ENCODE peak calls at places on chromosomes 5 and 9, in seven cellular contexts. One of them, this sample, is unnamed.

GRCh38 chr5:174327317-174327864 is 281.9 kb downstream of the NSG2 start:
- DNase-seq in heart right ventricle: peak
- DNase-seq in CD4-positive, CD25-positive, alpha-beta regulatory T cell: peak
- DNase-seq in ovary: no peak
- DNase-seq in right cardiac atrium: peak
- DNase-seq in sigmoid colon: no peak
- DNase-seq in HepG2: peak
- DNase-seq in this sample: no peak

GRCh38 chr5:132238169-132238744 is 10.6 kb upstream of the P4HA2 start:
- DNase-seq in heart right ventricle: peak
- DNase-seq in CD4-positive, CD25-positive, alpha-beta regulatory T cell: peak
- DNase-seq in ovary: peak
- DNase-seq in right cardiac atrium: peak
- DNase-seq in sigmoid colon: peak
- DNase-seq in HepG2: peak
- DNase-seq in this sample: peak

GRCh38 chr9:126147186-126147585 is 179.4 kb upstream of the MVB12B start:
- DNase-seq in heart right ventricle: no peak
- DNase-seq in CD4-positive, CD25-positive, alpha-beta regulatory T cell: no peak
- DNase-seq in ovary: peak
- DNase-seq in right cardiac atrium: no peak
- DNase-seq in sigmoid colon: peak
- DNase-seq in HepG2: no peak
- DNase-seq in this sample: no peak

GRCh38 chr5:76477576-76477975 is 74.5 kb downstream of the IQGAP2 start:
- DNase-seq in heart right ventricle: no peak
- DNase-seq in CD4-positive, CD25-positive, alpha-beta regulatory T cell: no peak
- DNase-seq in ovary: no peak
- DNase-seq in right cardiac atrium: no peak
- DNase-seq in sigmoid colon: no peak
- DNase-seq in HepG2: no peak
- DNase-seq in this sample: no peak

GRCh38 chr5:110815916-110816605 is 77.3 kb downstream of the SLC25A46 start:
- DNase-seq in heart right ventricle: no peak
- DNase-seq in CD4-positive, CD25-positive, alpha-beta regulatory T cell: no peak
- DNase-seq in ovary: no peak
- DNase-seq in right cardiac atrium: no peak
- DNase-seq in sigmoid colon: no peak
- DNase-seq in HepG2: no peak
- DNase-seq in this sample: no peak

GRCh38 chr5:135310328-135310989 is 88.6 kb downstream of the MACROH2A1 start:
- DNase-seq in heart right ventricle: no peak
- DNase-seq in CD4-positive, CD25-positive, alpha-beta regulatory T cell: peak
- DNase-seq in ovary: no peak
- DNase-seq in right cardiac atrium: no peak
- DNase-seq in sigmoid colon: no peak
- DNase-seq in HepG2: no peak
- DNase-seq in this sample: peak

GRCh38 chr5:68534131-68534940 is 318.8 kb downstream of the PIK3R1 start:
- DNase-seq in heart right ventricle: no peak
- DNase-seq in CD4-positive, CD25-positive, alpha-beta regulatory T cell: no peak
- DNase-seq in ovary: peak
- DNase-seq in right cardiac atrium: peak
- DNase-seq in sigmoid colon: no peak
- DNase-seq in HepG2: peak
- DNase-seq in this sample: no peak

GRCh38 chr5:153031326-153031725 is 459.1 kb upstream of the GRIA1 start:
- DNase-seq in heart right ventricle: no peak
- DNase-seq in CD4-positive, CD25-positive, alpha-beta regulatory T cell: no peak
- DNase-seq in ovary: no peak
- DNase-seq in right cardiac atrium: no peak
- DNase-seq in sigmoid colon: no peak
- DNase-seq in HepG2: no peak
- DNase-seq in this sample: no peak

GRCh38 chr5:103706939-103707682 is 144.5 kb upstream of the NUDT12 start:
- DNase-seq in heart right ventricle: no peak
- DNase-seq in CD4-positive, CD25-positive, alpha-beta regulatory T cell: no peak
- DNase-seq in ovary: no peak
- DNase-seq in right cardiac atrium: no peak
- DNase-seq in sigmoid colon: no peak
- DNase-seq in HepG2: no peak
- DNase-seq in this sample: no peak

GRCh38 chr9:15146121-15146820 is 160.7 kb downstream of the TTC39B start:
- DNase-seq in heart right ventricle: no peak
- DNase-seq in CD4-positive, CD25-positive, alpha-beta regulatory T cell: no peak
- DNase-seq in ovary: no peak
- DNase-seq in right cardiac atrium: no peak
- DNase-seq in sigmoid colon: no peak
- DNase-seq in HepG2: no peak
- DNase-seq in this sample: no peak

GRCh38 chr9:15147471-15147870 is 159.5 kb downstream of the TTC39B start:
- DNase-seq in heart right ventricle: no peak
- DNase-seq in CD4-positive, CD25-positive, alpha-beta regulatory T cell: no peak
- DNase-seq in ovary: no peak
- DNase-seq in right cardiac atrium: no peak
- DNase-seq in sigmoid colon: no peak
- DNase-seq in HepG2: no peak
- DNase-seq in this sample: no peak

GRCh38 chr9:15144567-15145174 is 162.3 kb downstream of the TTC39B start:
- DNase-seq in heart right ventricle: no peak
- DNase-seq in CD4-positive, CD25-positive, alpha-beta regulatory T cell: no peak
- DNase-seq in ovary: no peak
- DNase-seq in right cardiac atrium: no peak
- DNase-seq in sigmoid colon: no peak
- DNase-seq in HepG2: no peak
- DNase-seq in this sample: no peak

GRCh38 chr9:15139467-15139866 is 167.5 kb downstream of the TTC39B start:
- DNase-seq in heart right ventricle: peak
- DNase-seq in CD4-positive, CD25-positive, alpha-beta regulatory T cell: no peak
- DNase-seq in ovary: no peak
- DNase-seq in right cardiac atrium: peak
- DNase-seq in sigmoid colon: no peak
- DNase-seq in HepG2: no peak
- DNase-seq in this sample: no peak

DNA sequence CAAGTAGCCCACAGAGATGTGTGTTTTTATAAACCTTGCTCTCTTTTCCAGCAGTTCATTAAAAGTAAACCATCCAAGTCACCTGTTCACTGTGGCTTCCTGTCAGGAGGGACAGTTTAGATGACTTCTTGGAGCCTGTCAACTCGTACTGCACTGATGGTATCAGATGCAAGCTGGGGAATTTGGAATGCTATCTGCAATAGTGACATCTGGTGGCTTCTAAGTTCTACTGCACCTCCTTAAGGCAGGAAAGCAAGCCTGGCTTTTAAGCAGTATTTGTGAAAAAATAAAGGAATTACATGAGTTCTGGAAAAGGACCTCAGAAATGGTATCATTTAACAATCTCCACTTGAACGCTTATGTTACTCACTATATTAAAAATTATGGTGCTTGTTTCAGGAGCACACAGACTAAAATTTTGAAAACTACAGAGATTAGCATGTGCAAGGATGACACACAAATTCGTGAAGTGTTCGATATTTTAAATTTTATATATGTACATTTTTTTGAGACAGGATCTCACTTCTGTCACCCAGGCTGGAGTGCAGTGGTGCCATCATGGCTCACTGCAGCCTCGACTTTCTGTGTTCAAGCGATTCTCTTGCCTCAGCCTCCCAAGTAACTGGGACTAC is 164.0 kb downstream of the TTC39B start:
- DNase-seq in heart right ventricle: no peak
- DNase-seq in CD4-positive, CD25-positive, alpha-beta regulatory T cell: peak
- DNase-seq in ovary: no peak
- DNase-seq in right cardiac atrium: no peak
- DNase-seq in sigmoid colon: no peak
- DNase-seq in HepG2: peak
- DNase-seq in this sample: no peak
- H3K4me3 ChIP-seq in heart right ventricle: no peak
- H3K4me3 ChIP-seq in CD4-positive, CD25-positive, alpha-beta regulatory T cell: no peak
- H3K4me3 ChIP-seq in ovary: no peak
- H3K4me3 ChIP-seq in right cardiac atrium: no peak
- H3K4me3 ChIP-seq in sigmoid colon: no peak
- H3K4me3 ChIP-seq in HepG2: no peak
- H3K4me3 ChIP-seq in this sample: no peak

GRCh38 chr5:1503301-1504243 is 20.2 kb downstream of the LPCAT1 start:
- DNase-seq in heart right ventricle: peak
- DNase-seq in CD4-positive, CD25-positive, alpha-beta regulatory T cell: peak
- DNase-seq in ovary: no peak
- DNase-seq in right cardiac atrium: peak
- DNase-seq in sigmoid colon: no peak
- DNase-seq in HepG2: no peak
- DNase-seq in this sample: no peak
- H3K4me3 ChIP-seq in heart right ventricle: no peak
- H3K4me3 ChIP-seq in CD4-positive, CD25-positive, alpha-beta regulatory T cell: no peak
- H3K4me3 ChIP-seq in ovary: no peak
- H3K4me3 ChIP-seq in right cardiac atrium: no peak
- H3K4me3 ChIP-seq in sigmoid colon: no peak
- H3K4me3 ChIP-seq in HepG2: no peak
- H3K4me3 ChIP-seq in this sample: no peak

GRCh38 chr5:149735066-149735465 is 5.0 kb downstream of the PPARGC1B start:
- DNase-seq in heart right ventricle: no peak
- DNase-seq in CD4-positive, CD25-positive, alpha-beta regulatory T cell: no peak
- DNase-seq in ovary: no peak
- DNase-seq in right cardiac atrium: no peak
- DNase-seq in sigmoid colon: no peak
- DNase-seq in HepG2: no peak
- DNase-seq in this sample: no peak

GRCh38 chr5:149732500-149733128 is 2.5 kb downstream of the PPARGC1B start:
- DNase-seq in heart right ventricle: peak
- DNase-seq in CD4-positive, CD25-positive, alpha-beta regulatory T cell: no peak
- DNase-seq in ovary: no peak
- DNase-seq in right cardiac atrium: peak
- DNase-seq in sigmoid colon: peak
- DNase-seq in HepG2: peak
- DNase-seq in this sample: no peak

GRCh38 chr5:149731332-149731616 is 1.2 kb downstream of the PPARGC1B start:
- DNase-seq in heart right ventricle: no peak
- DNase-seq in CD4-positive, CD25-positive, alpha-beta regulatory T cell: no peak
- DNase-seq in ovary: no peak
- DNase-seq in right cardiac atrium: no peak
- DNase-seq in sigmoid colon: no peak
- DNase-seq in HepG2: no peak
- DNase-seq in this sample: no peak

GRCh38 chr5:149731617-149732400 is 1.7 kb downstream of the PPARGC1B start:
- DNase-seq in heart right ventricle: peak
- DNase-seq in CD4-positive, CD25-positive, alpha-beta regulatory T cell: peak
- DNase-seq in ovary: peak
- DNase-seq in right cardiac atrium: peak
- DNase-seq in sigmoid colon: peak
- DNase-seq in HepG2: no peak
- DNase-seq in this sample: peak

GRCh38 chr5:149733129-149733900 is 3.2 kb downstream of the PPARGC1B start:
- DNase-seq in heart right ventricle: no peak
- DNase-seq in CD4-positive, CD25-positive, alpha-beta regulatory T cell: no peak
- DNase-seq in ovary: no peak
- DNase-seq in right cardiac atrium: no peak
- DNase-seq in sigmoid colon: no peak
- DNase-seq in HepG2: no peak
- DNase-seq in this sample: no peak
- H3K4me3 ChIP-seq in heart right ventricle: peak
- H3K4me3 ChIP-seq in CD4-positive, CD25-positive, alpha-beta regulatory T cell: no peak
- H3K4me3 ChIP-seq in ovary: peak
- H3K4me3 ChIP-seq in right cardiac atrium: peak
- H3K4me3 ChIP-seq in sigmoid colon: peak
- H3K4me3 ChIP-seq in HepG2: no peak
- H3K4me3 ChIP-seq in this sample: no peak

DNA sequence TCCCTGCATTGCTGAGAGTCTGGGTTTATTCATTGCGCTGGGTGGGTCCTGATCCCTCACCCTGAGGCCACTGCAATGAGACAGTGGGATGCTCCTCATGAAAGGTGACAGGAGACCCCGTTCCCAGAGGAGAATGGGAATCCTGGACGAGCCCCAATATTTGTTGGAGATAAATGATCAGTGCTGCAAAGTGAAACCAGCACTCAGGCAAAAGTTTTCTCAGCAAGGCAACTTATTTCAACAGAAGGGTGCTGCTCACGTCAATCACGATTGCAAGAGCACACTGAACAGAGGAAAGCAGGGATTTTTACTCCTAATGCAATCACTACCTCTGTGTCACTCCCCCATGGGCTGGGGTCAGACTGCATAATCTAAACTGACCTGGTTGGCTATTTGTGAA is 110.2 kb upstream of the MAMDC2 start:
- DNase-seq in heart right ventricle: no peak
- DNase-seq in CD4-positive, CD25-positive, alpha-beta regulatory T cell: no peak
- DNase-seq in ovary: no peak
- DNase-seq in right cardiac atrium: no peak
- DNase-seq in sigmoid colon: no peak
- DNase-seq in HepG2: no peak
- DNase-seq in this sample: no peak
- H3K4me3 ChIP-seq in heart right ventricle: no peak
- H3K4me3 ChIP-seq in CD4-positive, CD25-positive, alpha-beta regulatory T cell: no peak
- H3K4me3 ChIP-seq in ovary: no peak
- H3K4me3 ChIP-seq in right cardiac atrium: no peak
- H3K4me3 ChIP-seq in sigmoid colon: no peak
- H3K4me3 ChIP-seq in HepG2: no peak
- H3K4me3 ChIP-seq in this sample: no peak

GRCh38 chr9:118665226-118665919 is 703.9 kb downstream of the BRINP1 start:
- DNase-seq in heart right ventricle: no peak
- DNase-seq in CD4-positive, CD25-positive, alpha-beta regulatory T cell: no peak
- DNase-seq in ovary: no peak
- DNase-seq in right cardiac atrium: no peak
- DNase-seq in sigmoid colon: no peak
- DNase-seq in HepG2: no peak
- DNase-seq in this sample: no peak
- H3K4me3 ChIP-seq in heart right ventricle: no peak
- H3K4me3 ChIP-seq in CD4-positive, CD25-positive, alpha-beta regulatory T cell: no peak
- H3K4me3 ChIP-seq in ovary: no peak
- H3K4me3 ChIP-seq in right cardiac atrium: no peak
- H3K4me3 ChIP-seq in sigmoid colon: no peak
- H3K4me3 ChIP-seq in HepG2: no peak
- H3K4me3 ChIP-seq in this sample: no peak

GRCh38 chr5:88786217-88786560 is 96.8 kb downstream of the MEF2C start:
- DNase-seq in heart right ventricle: no peak
- DNase-seq in CD4-positive, CD25-positive, alpha-beta regulatory T cell: no peak
- DNase-seq in ovary: no peak
- DNase-seq in right cardiac atrium: no peak
- DNase-seq in sigmoid colon: no peak
- DNase-seq in HepG2: no peak
- DNase-seq in this sample: no peak
- H3K4me3 ChIP-seq in heart right ventricle: peak
- H3K4me3 ChIP-seq in CD4-positive, CD25-positive, alpha-beta regulatory T cell: no peak
- H3K4me3 ChIP-seq in ovary: no peak
- H3K4me3 ChIP-seq in right cardiac atrium: peak
- H3K4me3 ChIP-seq in sigmoid colon: no peak
- H3K4me3 ChIP-seq in HepG2: no peak
- H3K4me3 ChIP-seq in this sample: no peak

GRCh38 chr9:18605763-18606162 is 131.8 kb downstream of the ADAMTSL1 start:
- DNase-seq in heart right ventricle: peak
- DNase-seq in CD4-positive, CD25-positive, alpha-beta regulatory T cell: no peak
- DNase-seq in ovary: peak
- DNase-seq in right cardiac atrium: peak
- DNase-seq in sigmoid colon: peak
- DNase-seq in HepG2: no peak
- DNase-seq in this sample: no peak
- H3K4me3 ChIP-seq in heart right ventricle: no peak
- H3K4me3 ChIP-seq in CD4-positive, CD25-positive, alpha-beta regulatory T cell: no peak
- H3K4me3 ChIP-seq in ovary: no peak
- H3K4me3 ChIP-seq in right cardiac atrium: no peak
- H3K4me3 ChIP-seq in sigmoid colon: no peak
- H3K4me3 ChIP-seq in HepG2: no peak
- H3K4me3 ChIP-seq in this sample: no peak

This sample was measured in RWPE2.